ENCODE peak calls at places on chromosomes 13 and 19, in nine cellular contexts. Y, G, N, R, H, B, O, L and C are unnamed samples.

GRCh38 chr19:35519291-35519690 is 5.8 kb upstream of the DMKN start:
- DNase-seq in O (no peak), Y (no peak), N (peak; percentile 97), R (no peak), L (peak; percentile 30), G (no peak), B (no peak), H (no peak), C (peak; percentile 92)

GRCh38 chr13:78784017-78784745 is 125.2 kb upstream of the OBI1 start:
- DNase-seq in B (no peak), Y (no peak), H (no peak), G (no peak), L (no peak), N (no peak), O (no peak), R (no peak), C (no peak)

GRCh38 chr13:36986462-36987240 is 12.5 kb downstream of the ALG5 start:
- DNase-seq in L (peak; percentile 51), Y (no peak), R (no peak), G (no peak), O (no peak), H (peak; percentile 3), B (no peak), N (peak; percentile 87), C (peak; percentile 91)

GRCh38 chr19:58400916-58401824 is 5.7 kb downstream of the RNF225 start:
- DNase-seq in G (peak; percentile 99), N (peak; percentile 100), O (peak; percentile 100), H (peak; percentile 100), R (peak; percentile 95), L (peak; percentile 99), Y (peak; percentile 100), B (peak; percentile 99), C (peak; percentile 98)

GRCh38 chr19:36916991-36917390 is 859 bp downstream of the ZNF568 start:
- DNase-seq in L (peak; percentile 26), G (no peak), Y (no peak), H (no peak), R (no peak), N (peak; percentile 38), B (no peak), O (peak; percentile 41), C (peak; percentile 20)

GRCh38 chr19:1624458-1624857 is 19.2 kb upstream of the UQCR11 start:
- DNase-seq in H (peak; percentile 12), N (peak; percentile 58), O (peak; percentile 65), Y (peak; percentile 56), B (peak; percentile 61), G (no peak), L (peak; percentile 13), R (peak; percentile 38), C (peak; percentile 29)

GRCh38 chr13:99919132-99919531 is 52.4 kb downstream of the ZIC5 start:
- DNase-seq in B (no peak), R (no peak), L (no peak), O (no peak), N (no peak), Y (no peak), H (no peak), G (no peak), C (no peak)

GRCh38 chr19:30690525-30690924 is 318.3 kb downstream of the ZNF536 start:
- DNase-seq in L (no peak), Y (no peak), R (no peak), G (no peak), H (no peak), O (no peak), B (no peak), N (no peak), C (no peak)

GRCh38 chr13:112969692-112970338 is 801 bp downstream of the MCF2L start:
- DNase-seq in N (no peak), L (no peak), G (no peak), H (no peak), Y (no peak), R (no peak), O (no peak), B (peak; percentile 35), C (no peak)